ENCODE peak calls at places on chromosome 5, in four cellular contexts. One of them, this sample, is unnamed.

GRCh38 chr5:51476456-51476855 is 93.2 kb downstream of the ISL1 start:
- DNase-seq in A549: no peak
- DNase-seq in ovary: no peak
- DNase-seq in body of pancreas: no peak
- DNase-seq in this sample: no peak

GRCh38 chr5:127656825-127657224 is 7.9 kb downstream of the CTXN3 start:
- DNase-seq in A549: no peak
- DNase-seq in ovary: no peak
- DNase-seq in body of pancreas: no peak
- DNase-seq in this sample: no peak

GRCh38 chr5:65986050-65986451 is 59.7 kb downstream of the ERBIN start:
- DNase-seq in A549: no peak
- DNase-seq in ovary: no peak
- DNase-seq in body of pancreas: no peak
- DNase-seq in this sample: no peak

GRCh38 chr5:9168791-9169611 is 376.9 kb downstream of the SEMA5A start:
- DNase-seq in A549: no peak
- DNase-seq in ovary: no peak
- DNase-seq in body of pancreas: no peak
- DNase-seq in this sample: no peak

GRCh38 chr5:14720236-14720923 is 55.9 kb downstream of the OTULIN start:
- DNase-seq in A549: no peak
- DNase-seq in ovary: no peak
- DNase-seq in body of pancreas: no peak
- DNase-seq in this sample: no peak

GRCh38 chr5:6246820-6247437 is 131.4 kb downstream of the MED10 start:
- DNase-seq in A549: no peak
- DNase-seq in ovary: no peak
- DNase-seq in body of pancreas: no peak
- DNase-seq in this sample: no peak

GRCh38 chr5:128077526-128077925 is 6.0 kb upstream of the SLC12A2 start:
- DNase-seq in A549: no peak
- DNase-seq in ovary: no peak
- DNase-seq in body of pancreas: no peak
- DNase-seq in this sample: no peak

GRCh38 chr5:92222449-92222848 is 839.3 kb upstream of the ARRDC3 start:
- DNase-seq in A549: no peak
- DNase-seq in ovary: no peak
- DNase-seq in body of pancreas: no peak
- DNase-seq in this sample: no peak

GRCh38 chr5:75054110-75054930 is 2.0 kb upstream of the GCNT4 start:
- DNase-seq in A549: no peak
- DNase-seq in ovary: peak; percentile 45
- DNase-seq in body of pancreas: peak; percentile 49
- DNase-seq in this sample: peak; percentile 81

GRCh38 chr5:10789726-10790125 is 28.7 kb upstream of the DAP start:
- DNase-seq in A549: no peak
- DNase-seq in ovary: no peak
- DNase-seq in body of pancreas: no peak
- DNase-seq in this sample: no peak

GRCh38 chr5:127227881-127228280 is 62.7 kb upstream of the MEGF10 start:
- DNase-seq in A549: no peak
- DNase-seq in ovary: no peak
- DNase-seq in body of pancreas: no peak
- DNase-seq in this sample: no peak

GRCh38 chr5:56367752-56368151 is 134.6 kb upstream of the ANKRD55 start:
- DNase-seq in A549: no peak
- DNase-seq in ovary: no peak
- DNase-seq in body of pancreas: no peak
- DNase-seq in this sample: no peak

GRCh38 chr5:61329729-61330128 is 2.3 kb upstream of the ZSWIM6 start:
- DNase-seq in A549: peak; percentile 21
- DNase-seq in ovary: no peak
- DNase-seq in body of pancreas: no peak
- DNase-seq in this sample: no peak

GRCh38 chr5:39461007-39461682 is 36.4 kb upstream of the DAB2 start:
- DNase-seq in A549: no peak
- DNase-seq in ovary: no peak
- DNase-seq in body of pancreas: no peak
- DNase-seq in this sample: no peak

GRCh38 chr5:109779036-109779735 is 89.5 kb downstream of the MAN2A1 start:
- DNase-seq in A549: no peak
- DNase-seq in ovary: no peak
- DNase-seq in body of pancreas: no peak
- DNase-seq in this sample: no peak

GRCh38 chr5:139675213-139675612 is 27.1 kb downstream of the CXXC5 start:
- DNase-seq in A549: no peak
- DNase-seq in ovary: no peak
- DNase-seq in body of pancreas: peak; percentile 55
- DNase-seq in this sample: no peak
- TF ChIP-seq CTCF in A549: no peak
- TF ChIP-seq CTCF in ovary: no peak
- TF ChIP-seq CTCF in body of pancreas: no peak
- TF ChIP-seq CTCF in this sample: no peak

GRCh38 chr5:166370928-166371690 is 1920.3 kb upstream of the WWC1 start:
- DNase-seq in A549: no peak
- DNase-seq in ovary: no peak
- DNase-seq in body of pancreas: no peak
- DNase-seq in this sample: no peak
- H3K4me3 ChIP-seq in A549: peak overlapping the region; percentile 40
- H3K4me3 ChIP-seq in ovary: peak overlapping the region; percentile 21
- H3K4me3 ChIP-seq in body of pancreas: no peak overlapping the region
- H3K4me3 ChIP-seq in this sample: peak overlapping the region; percentile 6

GRCh38 chr5:177497297-177498012 is at the start of gene PDLIM7:
- DNase-seq in A549: peak; percentile 97
- DNase-seq in ovary: peak; percentile 97
- DNase-seq in body of pancreas: peak; percentile 96
- DNase-seq in this sample: peak; percentile 98
- TF ChIP-seq POLR2A in A549: peak; percentile 91
- TF ChIP-seq POLR2A in ovary: peak; percentile 90
- TF ChIP-seq POLR2A in body of pancreas: peak; percentile 84
- TF ChIP-seq POLR2A in this sample: peak; percentile 85

DNA sequence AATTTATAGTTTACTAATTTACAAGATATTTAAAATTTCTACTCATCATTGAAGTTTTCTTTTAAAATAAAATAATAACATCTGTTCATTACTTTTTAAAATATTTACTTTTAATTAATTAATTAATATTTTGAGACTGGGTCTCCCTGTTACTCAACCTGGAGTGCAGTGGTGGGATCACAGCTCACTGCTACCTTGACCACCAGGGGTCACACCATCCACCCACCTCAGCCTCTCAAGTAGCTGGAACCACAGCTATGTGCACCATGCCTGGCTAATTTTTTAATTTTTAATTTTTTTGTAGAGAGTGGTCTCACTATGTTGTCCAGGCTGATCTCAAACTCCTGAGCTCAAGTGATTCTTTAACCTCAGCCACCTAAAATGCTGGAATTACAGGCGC is 1013.6 kb downstream of the CDH9 start:
- DNase-seq in A549: no peak
- DNase-seq in ovary: no peak
- DNase-seq in body of pancreas: no peak
- DNase-seq in this sample: no peak
- TF ChIP-seq CTCF in A549: no peak
- TF ChIP-seq CTCF in ovary: no peak
- TF ChIP-seq CTCF in body of pancreas: no peak
- TF ChIP-seq CTCF in this sample: no peak

DNA sequence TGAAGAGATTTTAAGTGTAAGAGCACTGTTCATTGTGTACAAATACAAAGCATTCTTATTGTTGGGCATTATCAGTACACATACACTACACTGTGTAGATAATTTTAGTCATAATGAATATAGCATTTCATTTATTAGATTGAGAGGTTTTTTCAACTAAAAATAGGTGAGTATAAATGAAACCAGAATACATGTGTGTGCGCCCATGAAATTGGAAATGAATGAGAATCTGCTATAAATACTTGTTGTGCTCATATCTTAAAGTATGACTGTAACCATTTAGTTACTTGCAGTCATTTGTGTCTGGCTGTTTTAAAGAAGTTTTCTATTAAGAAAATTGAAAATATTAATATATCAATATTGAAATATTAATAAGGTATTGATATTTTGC is 189.0 kb upstream of the MEF2C start:
- DNase-seq in A549: no peak
- DNase-seq in ovary: no peak
- DNase-seq in body of pancreas: no peak
- DNase-seq in this sample: no peak
- H3K4me3 ChIP-seq in A549: no peak overlapping the region
- H3K4me3 ChIP-seq in ovary: no peak overlapping the region
- H3K4me3 ChIP-seq in body of pancreas: no peak overlapping the region
- H3K4me3 ChIP-seq in this sample: no peak overlapping the region

DNA sequence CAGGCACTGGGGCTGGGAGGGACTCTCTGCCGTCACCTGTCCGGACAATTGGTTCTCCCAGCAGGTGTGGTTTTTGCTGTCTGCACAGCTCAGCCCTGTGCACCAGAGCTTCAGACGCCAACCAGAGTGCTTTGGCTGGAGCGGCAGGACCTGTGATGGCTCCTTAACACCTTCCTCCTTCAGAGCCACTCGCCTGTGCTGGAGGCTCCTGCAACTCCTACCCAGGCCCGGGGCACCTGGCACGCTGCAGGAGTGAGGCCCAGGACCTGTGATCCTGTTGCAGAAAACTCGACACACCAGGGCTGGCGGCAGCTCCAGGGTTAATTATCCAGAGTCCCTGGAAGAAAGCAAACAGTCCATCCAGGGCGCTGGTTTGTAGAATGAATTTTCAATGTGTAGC is 339.5 kb upstream of the IRX4 start:
- DNase-seq in A549: no peak
- DNase-seq in ovary: no peak
- DNase-seq in body of pancreas: no peak
- DNase-seq in this sample: no peak
- TF ChIP-seq POLR2A in A549: no peak
- TF ChIP-seq POLR2A in ovary: no peak
- TF ChIP-seq POLR2A in body of pancreas: no peak
- TF ChIP-seq POLR2A in this sample: no peak

GRCh38 chr5:148151872-148152271 is 16.5 kb upstream of the SPINK14 start:
- DNase-seq in A549: no peak
- DNase-seq in ovary: no peak
- DNase-seq in body of pancreas: no peak
- DNase-seq in this sample: no peak
- TF ChIP-seq CTCF in A549: no peak
- TF ChIP-seq CTCF in ovary: no peak
- TF ChIP-seq CTCF in body of pancreas: no peak
- TF ChIP-seq CTCF in this sample: no peak

DNA sequence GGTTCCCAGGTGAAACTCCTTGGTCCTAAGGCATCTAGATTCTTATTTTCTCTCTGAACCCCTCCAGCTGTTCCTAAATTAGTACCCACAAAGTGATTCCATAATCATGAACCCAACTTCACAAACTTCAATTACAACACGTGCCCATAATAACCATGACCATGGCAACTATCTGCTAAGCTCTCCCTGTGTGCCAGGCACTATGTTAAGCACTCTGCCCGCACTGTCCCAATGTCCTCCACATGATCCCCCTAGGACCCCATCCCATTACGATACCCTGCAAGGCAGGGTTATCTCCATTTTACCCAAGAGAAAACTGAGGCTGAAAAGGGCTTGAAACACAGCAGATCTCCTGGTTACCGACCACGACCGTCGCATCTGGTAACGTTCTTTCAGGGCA is 25.3 kb upstream of the ZNF622 start:
- DNase-seq in A549: no peak
- DNase-seq in ovary: no peak
- DNase-seq in body of pancreas: no peak
- DNase-seq in this sample: no peak
- H3K4me3 ChIP-seq in A549: no peak overlapping the region
- H3K4me3 ChIP-seq in ovary: no peak overlapping the region
- H3K4me3 ChIP-seq in body of pancreas: no peak overlapping the region
- H3K4me3 ChIP-seq in this sample: no peak overlapping the region

GRCh38 chr5:42779083-42779482 is 22.5 kb downstream of the CCDC152 start:
- DNase-seq in A549: no peak
- DNase-seq in ovary: no peak
- DNase-seq in body of pancreas: no peak
- DNase-seq in this sample: no peak
- TF ChIP-seq POLR2A in A549: no peak
- TF ChIP-seq POLR2A in ovary: no peak
- TF ChIP-seq POLR2A in body of pancreas: no peak
- TF ChIP-seq POLR2A in this sample: no peak

DNA sequence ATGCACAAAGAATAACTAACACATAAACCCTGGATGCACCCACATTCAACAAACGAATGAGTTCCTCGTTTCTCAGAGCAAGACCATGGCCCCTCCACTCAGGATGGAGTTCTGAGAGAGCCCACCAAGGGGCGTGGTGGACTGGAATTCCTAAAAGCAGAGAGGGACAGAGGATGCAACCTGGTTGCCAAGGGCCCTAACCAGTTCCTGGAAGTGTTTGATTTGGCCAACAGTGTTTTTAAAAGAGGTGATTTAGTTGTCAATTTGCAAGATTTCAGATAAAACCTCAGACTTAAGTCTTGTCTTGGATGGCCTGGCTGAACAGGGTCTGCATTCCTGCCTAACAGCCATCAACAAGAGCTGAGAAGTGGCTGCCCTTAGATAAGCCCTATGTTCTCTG is 34.4 kb downstream of the GLRA1 start:
- DNase-seq in A549: no peak
- DNase-seq in ovary: no peak
- DNase-seq in body of pancreas: no peak
- DNase-seq in this sample: no peak
- TF ChIP-seq CTCF in A549: no peak
- TF ChIP-seq CTCF in ovary: no peak
- TF ChIP-seq CTCF in body of pancreas: no peak
- TF ChIP-seq CTCF in this sample: no peak

This sample was measured in spleen.